ENCODE peak calls at places on chromosomes 5 and 9, in four cellular contexts. Y is HL-60, G is prostate gland, C is H1. R is an unnamed sample.

GRCh38 chr9:110029422-110029814 is 178.5 kb downstream of the C9orf152 start:
- DNase-seq in G (no peak), C (no peak), Y (peak), R (no peak)

GRCh38 chr5:93092349-93093105 is 488.5 kb downstream of the NR2F1-AS1 start:
- DNase-seq in C (no peak), G (no peak), Y (no peak), R (no peak)

GRCh38 chr5:5181650-5182324 is 41.7 kb downstream of the ADAMTS16 start:
- DNase-seq in Y (no peak), C (no peak), G (no peak), R (no peak)

GRCh38 chr5:65185468-65185867 is 296.3 kb downstream of the ADAMTS6 start:
- DNase-seq in G (no peak), C (no peak), Y (no peak), R (no peak)

GRCh38 chr5:137220523-137220927 is 278.6 kb downstream of the SPOCK1 start:
- DNase-seq in Y (peak), G (no peak), C (no peak), R (no peak)

GRCh38 chr5:38595149-38595725 is 38.8 kb upstream of the LIFR start:
- DNase-seq in C (no peak), G (no peak), Y (no peak), R (no peak)

GRCh38 chr5:36059571-36060515 is 6.8 kb downstream of the UGT3A2 start:
- DNase-seq in C (no peak), G (no peak), Y (no peak), R (no peak)

GRCh38 chr5:140242099-140242498 is 60.8 kb downstream of the PFDN1 start:
- DNase-seq in Y (no peak), G (no peak), C (peak), R (no peak)

GRCh38 chr9:95189230-95190098 is 128.0 kb downstream of the FANCC start:
- DNase-seq in C (no peak), Y (no peak), G (no peak), R (no peak)

DNA sequence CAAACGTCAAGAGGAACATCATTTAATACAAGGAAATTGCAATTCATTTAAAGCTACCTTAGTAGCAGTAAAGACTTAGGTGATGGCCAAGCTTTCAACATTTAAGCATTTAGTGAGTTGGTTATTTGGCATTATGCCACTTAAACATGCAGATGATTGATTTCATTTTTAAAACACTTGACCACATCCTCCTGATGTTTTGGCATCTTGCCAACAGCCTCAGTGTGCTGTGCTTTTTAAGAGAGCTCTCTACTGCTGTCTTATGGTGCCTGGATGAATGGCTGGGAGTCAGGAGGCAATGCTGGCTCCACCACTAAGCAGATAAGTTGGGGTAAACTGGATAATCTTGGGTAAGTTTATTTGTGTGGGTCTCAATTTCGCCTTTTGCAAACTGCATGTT is 364.5 kb downstream of the MAN2A1 start:
- DNase-seq in G (peak), C (no peak), Y (peak), R (peak)
- TF ChIP-seq CTCF in G (no peak), C (no peak), Y (no peak), R (no peak)

GRCh38 chr9:76798527-76798926 is 34.3 kb downstream of the PCA3 start:
- DNase-seq in G (no peak), C (no peak), Y (no peak), R (no peak)
- H3K27ac ChIP-seq in G (no peak), C (no peak), Y (no peak), R (no peak)

GRCh38 chr5:134148316-134148715 is 28.4 kb downstream of the SKP1 start:
- DNase-seq in G (no peak), C (peak), Y (no peak), R (peak)

GRCh38 chr5:134145779-134146581 is 30.8 kb downstream of the SKP1 start:
- DNase-seq in C (peak), Y (peak), G (peak), R (peak)

GRCh38 chr5:134148986-134149539 is 27.7 kb downstream of the SKP1 start:
- DNase-seq in C (no peak), Y (no peak), G (no peak), R (no peak)

GRCh38 chr5:134145061-134145757 is 30.7 kb downstream of the TCF7 start:
- DNase-seq in G (no peak), Y (peak), C (no peak), R (no peak)

DNA sequence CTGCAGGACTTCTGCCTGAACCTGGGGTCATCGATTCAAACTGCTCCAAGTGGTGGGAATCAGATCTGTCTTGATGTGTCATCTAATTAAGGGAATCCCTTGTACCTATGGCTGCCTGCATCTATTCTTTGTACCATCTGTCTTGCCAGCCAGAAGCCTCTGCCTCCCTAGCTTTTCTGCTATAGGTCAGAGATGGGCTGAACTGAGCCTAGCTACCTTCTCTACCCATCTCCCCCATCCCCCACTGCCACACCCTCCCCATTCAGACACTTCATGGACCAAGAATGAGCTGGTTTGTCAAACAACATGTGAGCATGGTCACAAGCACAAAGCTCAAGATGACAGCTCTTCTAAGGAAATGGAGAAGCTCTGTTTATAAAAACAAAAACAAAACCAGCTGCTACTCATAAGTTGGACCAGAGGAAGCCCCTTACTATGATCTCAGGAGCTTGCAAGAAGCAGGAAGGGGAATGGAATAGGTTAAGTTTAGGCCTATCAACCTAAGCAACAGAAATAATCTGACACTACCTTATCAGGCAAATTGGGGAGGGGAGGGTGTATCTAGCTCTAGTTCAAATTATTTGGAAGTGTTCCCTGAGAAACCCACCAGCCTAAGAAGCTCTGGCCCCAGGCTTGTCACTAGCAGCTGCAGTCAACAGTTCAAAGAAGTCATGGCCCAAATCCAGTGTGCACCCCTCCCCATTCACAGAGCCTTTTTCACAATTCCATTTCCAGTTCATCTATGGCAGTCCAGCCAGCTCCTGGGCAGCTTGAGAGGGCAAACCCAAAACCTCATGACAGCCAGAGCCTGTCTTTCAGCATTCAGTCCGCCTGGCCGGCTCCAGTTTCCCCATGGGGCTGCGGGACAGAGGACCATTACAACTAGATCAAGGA is 29.9 kb downstream of the SKP1 start:
- DNase-seq in Y (no peak), G (no peak), C (peak), R (no peak)
- TF ChIP-seq POLR2AphosphoS5 in Y (no peak), G (no peak), C (no peak), R (no peak)

GRCh38 chr9:1331546-1331945 is 281.4 kb downstream of the DMRT2 start:
- DNase-seq in C (no peak), Y (no peak), G (no peak), R (no peak)

GRCh38 chr9:1335174-1335573 is 285.0 kb downstream of the DMRT2 start:
- DNase-seq in Y (no peak), G (no peak), C (no peak), R (no peak)

GRCh38 chr9:1332161-1332560 is 282.0 kb downstream of the DMRT2 start:
- DNase-seq in Y (no peak), G (no peak), C (no peak), R (no peak)

DNA sequence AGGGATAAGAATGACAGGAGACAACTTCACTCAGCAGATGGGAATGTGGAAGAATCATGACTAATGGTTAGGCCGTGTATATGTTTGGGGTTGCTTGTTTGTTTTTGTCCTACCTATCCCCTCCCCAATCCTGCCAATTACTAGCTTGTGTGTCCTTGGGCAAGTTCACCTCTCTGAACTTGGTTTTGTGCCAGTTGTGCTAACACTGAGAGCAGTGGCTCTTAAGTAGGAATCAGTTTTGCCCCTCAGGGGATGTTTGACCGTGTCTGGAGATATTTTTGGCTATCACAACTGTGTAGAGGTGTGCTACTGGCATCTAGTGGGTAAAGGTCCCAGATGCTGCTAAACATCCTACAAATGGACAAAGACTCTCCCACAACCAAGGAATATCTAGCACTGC is 287.0 kb downstream of the DMRT2 start:
- DNase-seq in C (no peak), Y (no peak), G (no peak), R (no peak)
- TF ChIP-seq CTCF in C (no peak), Y (no peak), G (no peak), R (no peak)